ENCODE peak calls at places on chromosomes 6 and 20, in four cellular contexts. M is transverse colon, Y is heart right ventricle, P is lung. G is an unnamed sample.

GRCh38 chr6:42820509-42821340 is 38.9 kb downstream of the BICRAL start:
- DNase-seq in M (no peak), Y (peak; percentile 14), P (no peak), G (no peak)

GRCh38 chr20:5080384-5080877 is 39.3 kb downstream of the PCNA start:
- DNase-seq in M (peak; percentile 42), Y (peak; percentile 43), P (peak; percentile 70), G (no peak)

GRCh38 chr20:41615671-41616070 is 2.5 kb downstream of the CHD6 start:
- DNase-seq in M (no peak), Y (no peak), P (no peak), G (no peak)

GRCh38 chr6:16383607-16384206 is 145.3 kb downstream of the GMPR start:
- DNase-seq in M (no peak), Y (no peak), P (no peak), G (no peak)

GRCh38 chr6:14147891-14148290 is 30.3 kb downstream of the CD83 start:
- DNase-seq in M (no peak), Y (no peak), P (no peak), G (no peak)

GRCh38 chr20:23301436-23302050 is 49.0 kb upstream of the NXT1 start:
- DNase-seq in M (no peak), Y (no peak), P (no peak), G (no peak)

GRCh38 chr6:35238843-35239289 is 20.7 kb upstream of the ZNF76 start:
- DNase-seq in M (no peak), Y (peak; percentile 84), P (peak; percentile 33), G (no peak)

GRCh38 chr20:49905415-49906091 is 9.8 kb downstream of the SPATA2 start:
- DNase-seq in M (peak; percentile 2), Y (no peak), P (no peak), G (no peak)

GRCh38 chr6:156949376-156949775 is 172.2 kb downstream of the ARID1B start:
- DNase-seq in M (no peak), Y (no peak), P (peak; percentile 42), G (no peak)

GRCh38 chr20:49345538-49345937 is 67.7 kb upstream of the ZNFX1 start:
- DNase-seq in M (no peak), Y (no peak), P (no peak), G (peak; percentile 57)

GRCh38 chr20:35408270-35408669 is 3.5 kb downstream of the UQCC1 start:
- DNase-seq in M (no peak), Y (no peak), P (no peak), G (no peak)

GRCh38 chr6:127812985-127813681 is 87.7 kb downstream of the THEMIS start:
- DNase-seq in M (no peak), Y (no peak), P (no peak), G (no peak)

GRCh38 chr20:49515588-49515987 is 33.1 kb upstream of the KCNB1 start:
- DNase-seq in M (peak; percentile 16), Y (no peak), P (no peak), G (no peak)

GRCh38 chr20:31484001-31484400 is 8.9 kb downstream of the REM1 start:
- DNase-seq in M (no peak), Y (peak; percentile 36), P (no peak), G (no peak)

GRCh38 chr6:49540614-49541013 is 9.9 kb upstream of the C6orf141 start:
- DNase-seq in M (no peak), Y (no peak), P (no peak), G (no peak)

DNA sequence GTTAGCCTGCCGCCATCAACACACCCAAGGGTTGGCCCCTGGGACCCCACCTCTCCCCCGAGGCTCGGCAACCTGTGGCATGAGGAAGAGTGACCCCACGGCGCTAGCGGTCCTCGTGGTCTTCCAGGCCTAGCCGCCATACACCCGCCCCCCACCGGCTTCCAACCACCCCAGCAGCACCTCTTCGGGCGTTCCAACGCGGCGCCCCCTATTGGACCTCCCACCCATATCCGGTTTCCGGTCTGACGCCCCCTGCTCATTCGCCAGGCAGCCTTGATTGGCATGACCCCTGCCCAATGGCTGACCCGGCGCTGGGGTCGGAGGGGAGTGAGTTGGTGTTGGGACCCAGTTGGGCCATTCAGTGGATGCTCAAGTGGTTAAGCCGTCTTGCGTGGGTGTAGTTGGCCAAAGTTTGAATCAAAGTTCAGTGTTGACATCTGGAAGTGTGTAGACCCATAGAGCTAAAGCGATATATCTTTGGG is at the start of gene GNAS-AS1:
- DNase-seq in M (peak; percentile 81), Y (peak; percentile 87), P (peak; percentile 80), G (peak; percentile 85)
- TF ChIP-seq CTCF in M (no peak), Y (no peak), P (no peak), G (no peak)

GRCh38 chr6:10692965-10693538 is 1.4 kb downstream of the C6orf52 start:
- DNase-seq in M (no peak), Y (no peak), P (no peak), G (no peak)

GRCh38 chr6:10694302-10695085 is at the start of the genes C6orf52 and PAK1IP1:
- DNase-seq in M (peak; percentile 95), Y (peak; percentile 90), P (peak; percentile 92), G (peak; percentile 94)

GRCh38 chr6:10686901-10687300 is 7.5 kb downstream of the C6orf52 start:
- DNase-seq in M (no peak), Y (no peak), P (no peak), G (no peak)

GRCh38 chr6:10687582-10687981 is 6.8 kb downstream of the C6orf52 start:
- DNase-seq in M (no peak), Y (no peak), P (no peak), G (no peak)

DNA sequence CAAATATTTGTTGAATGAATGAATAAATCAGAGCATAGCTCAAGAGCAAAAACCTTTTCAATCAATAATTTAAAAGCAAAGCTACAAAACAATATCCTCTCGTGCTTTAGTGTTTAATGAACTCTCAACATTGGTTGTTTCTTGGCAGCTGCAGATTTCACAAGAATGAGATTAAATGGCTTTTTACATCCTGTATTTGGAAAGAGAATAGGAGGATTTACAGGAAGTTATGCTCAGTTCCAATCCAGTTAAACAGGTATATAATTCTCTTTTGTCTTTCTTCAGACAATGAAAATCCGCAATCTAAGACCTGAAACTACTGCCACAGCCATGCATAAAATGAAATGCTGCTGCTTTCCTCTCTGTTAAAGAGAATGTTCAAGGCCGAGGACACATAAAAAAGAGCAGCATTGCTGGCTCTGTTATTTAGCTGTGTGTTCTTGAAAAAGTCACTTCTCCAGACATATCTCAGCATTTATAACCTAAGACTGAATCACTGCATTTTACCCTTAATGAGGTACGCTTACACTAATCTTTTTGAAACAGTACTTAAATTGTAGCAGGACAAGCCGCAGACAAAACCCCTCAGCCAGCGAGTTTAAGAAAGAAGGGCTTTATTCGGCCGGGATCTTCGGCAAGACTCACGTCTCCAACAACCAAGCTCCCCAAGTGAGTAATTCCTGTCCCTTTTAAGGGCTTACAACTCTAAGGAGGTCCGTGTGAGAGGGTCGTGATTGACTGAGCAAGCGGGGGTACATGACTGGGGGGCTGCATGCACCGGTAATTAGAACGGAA is 3.6 kb downstream of the C6orf52 start:
- DNase-seq in M (no peak), Y (no peak), P (no peak), G (no peak)
- H3K27ac ChIP-seq in M (no peak overlapping the region), Y (no peak overlapping the region), P (peak overlapping the region; percentile 70), G (peak overlapping the region; percentile 41)

DNA sequence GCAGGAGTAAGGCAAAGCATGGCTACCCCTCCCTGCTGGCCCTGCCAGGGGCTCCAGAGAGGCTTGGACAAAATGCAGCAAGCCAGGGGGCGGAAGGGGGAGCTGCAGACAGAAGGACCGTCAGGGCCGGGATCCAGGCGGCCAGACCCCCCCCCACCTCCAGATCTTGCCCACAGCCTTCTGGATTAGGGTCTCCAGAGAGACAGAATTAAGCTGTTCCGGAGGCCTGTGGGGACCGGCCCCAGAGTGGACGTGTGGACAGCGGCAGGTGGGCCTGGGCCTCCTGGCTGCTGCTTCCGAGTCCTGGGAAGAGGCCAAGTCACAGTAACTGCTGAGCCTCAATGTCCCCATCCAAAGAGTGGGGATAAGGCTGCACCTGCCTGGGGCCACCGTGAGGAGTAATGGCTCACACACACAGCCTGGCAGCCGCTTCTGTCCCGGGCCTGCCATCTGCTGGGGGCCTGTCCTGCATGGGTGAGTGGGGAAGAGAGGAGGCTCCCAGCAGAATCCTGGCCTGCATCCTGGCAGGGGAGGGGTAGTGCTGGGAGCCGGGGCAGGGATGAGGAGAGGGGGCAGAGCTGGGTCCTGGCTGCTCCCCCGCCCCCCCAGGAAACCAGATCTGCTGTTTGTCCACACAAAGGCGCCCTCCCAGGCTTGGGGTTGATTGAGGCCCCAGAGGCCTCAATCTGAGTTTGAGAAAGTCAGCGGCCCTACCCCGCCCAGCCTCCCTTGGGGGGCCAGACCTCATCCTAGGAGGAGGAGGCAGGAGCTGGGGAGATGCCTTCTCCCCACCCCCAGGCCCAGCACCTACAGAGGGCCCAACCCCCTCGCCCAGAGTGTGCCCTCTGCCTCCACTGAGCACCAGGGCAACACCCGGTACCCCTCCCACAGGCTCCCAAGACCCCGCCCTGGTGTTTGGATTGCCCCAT is 3.9 kb downstream of the LAMA5 start:
- DNase-seq in M (peak; percentile 27), Y (peak; percentile 31), P (no peak), G (no peak)
- H3K4me1 ChIP-seq in M (peaks cover 82% of the 10 kb centered on the region), Y (peaks cover 91% of the 10 kb centered on the region), P (peaks cover 8% of the 10 kb centered on the region), G (peaks cover 85% of the 10 kb centered on the region)

GRCh38 chr20:51616060-51616459 is 73.5 kb upstream of the NFATC2 start:
- DNase-seq in M (no peak), Y (no peak), P (no peak), G (no peak)
- TF ChIP-seq CTCF in M (no peak), Y (no peak), P (no peak), G (no peak)

GRCh38 chr6:33742837-33743236 is 3.9 kb downstream of the IP6K3 start:
- DNase-seq in M (no peak), Y (no peak), P (no peak), G (no peak)
- H3K27ac ChIP-seq in M (no peak overlapping the region), Y (peak overlapping the region; percentile 90), P (no peak overlapping the region), G (no peak overlapping the region)

GRCh38 chr6:138970159-138970558 is 17.9 kb downstream of the REPS1 start:
- DNase-seq in M (no peak), Y (no peak), P (no peak), G (no peak)
- H3K4me1 ChIP-seq in M (peaks cover 73% of the 10 kb centered on the region), Y (peaks cover 68% of the 10 kb centered on the region), P (peaks cover 44% of the 10 kb centered on the region), G (peaks cover 60% of the 10 kb centered on the region)

DNA sequence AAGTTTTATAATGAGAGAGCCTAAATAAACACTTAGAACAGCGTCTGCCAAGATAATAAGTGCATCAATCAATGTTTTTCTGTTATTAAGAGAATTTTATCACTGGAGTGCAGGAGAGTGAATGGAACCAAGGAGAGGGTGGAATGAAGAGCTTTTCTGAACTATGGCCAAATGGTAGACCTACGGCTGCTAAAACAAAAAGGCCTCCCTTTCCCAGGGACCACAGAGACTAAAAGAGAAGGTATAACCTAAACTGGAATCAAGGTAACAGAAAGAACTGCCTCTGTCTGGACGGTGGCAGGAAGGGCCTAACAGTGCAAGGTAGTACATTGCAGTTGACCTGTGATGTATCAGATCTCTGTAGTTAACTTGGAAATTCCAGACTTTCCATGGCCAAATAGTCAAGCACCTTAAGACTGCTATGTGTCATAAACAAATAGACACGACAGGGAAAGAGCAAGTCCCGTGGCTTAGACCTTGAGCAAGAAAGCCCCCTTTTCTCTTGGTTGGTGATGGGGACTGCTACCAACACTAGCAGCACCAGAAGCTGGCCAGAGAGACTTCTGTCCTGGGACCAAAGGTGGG is 5.5 kb downstream of the CNKSR3 start:
- DNase-seq in M (no peak), Y (no peak), P (no peak), G (no peak)
- TF ChIP-seq CTCF in M (no peak), Y (no peak), P (no peak), G (no peak)

DNA sequence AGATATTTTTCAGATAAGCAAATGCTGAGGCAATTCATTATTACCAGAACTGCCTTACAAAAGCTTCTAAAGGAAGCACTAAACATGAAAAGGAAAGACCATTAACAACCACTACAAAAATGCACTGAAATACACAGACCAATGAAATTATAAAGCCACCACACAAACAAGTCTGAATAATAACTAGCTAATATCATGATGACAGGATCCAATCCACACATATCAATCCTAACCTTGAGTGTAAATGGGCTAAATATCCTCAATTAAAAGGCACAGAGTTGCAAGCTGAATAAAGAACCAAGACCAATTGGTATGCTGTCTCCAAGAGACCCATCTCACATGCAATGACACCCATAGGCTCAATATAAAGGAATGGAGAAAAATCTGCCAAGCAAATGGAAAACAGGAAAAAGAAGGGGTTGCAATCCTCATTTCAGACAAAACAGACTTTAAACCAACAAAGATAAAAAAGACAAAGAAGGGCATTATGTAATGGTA is 58.0 kb upstream of the PHIP start:
- DNase-seq in M (no peak), Y (no peak), P (no peak), G (no peak)
- H3K27ac ChIP-seq in M (no peak overlapping the region), Y (no peak overlapping the region), P (no peak overlapping the region), G (no peak overlapping the region)